ENCODE peak calls at places on chromosomes 5 and 9, in four cellular contexts. B, P, C and O are unnamed samples.
A peak's percentile ranks its signal among the peaks of the same experiment; 100 is the strongest.

GRCh38 chr9:97934321-97935115 is 3.5 kb downstream of the HEMGN start:
- DNase-seq in B (no peak), C (no peak), P (no peak), O (no peak)

GRCh38 chr5:124736814-124737186 is 9.6 kb downstream of the ZNF608 start:
- DNase-seq in B (no peak), P (no peak), C (no peak), O (no peak)

GRCh38 chr9:14213504-14213903 is 100.4 kb downstream of the NFIB start:
- DNase-seq in P (no peak), C (no peak), B (no peak), O (no peak)

GRCh38 chr5:135737701-135738563 is 96.5 kb upstream of the SLC25A48 start:
- DNase-seq in B (no peak), P (no peak), C (no peak), O (no peak)

GRCh38 chr9:116798521-116798920 is 111.4 kb downstream of the TRIM32 start:
- DNase-seq in C (no peak), P (no peak), B (no peak), O (no peak)

GRCh38 chr5:157828031-157828948 is 30.7 kb downstream of the CLINT1 start:
- DNase-seq in C (no peak), P (no peak), B (no peak), O (no peak)

GRCh38 chr5:132840896-132841818 is 10.7 kb upstream of the SHROOM1 start:
- DNase-seq in C (no peak), B (no peak), P (no peak), O (no peak)

GRCh38 chr5:172567294-172567693 is 73.8 kb upstream of the NEURL1B start:
- DNase-seq in P (no peak), B (peak; percentile 63), C (no peak), O (no peak)

GRCh38 chr5:124948754-124949275 is 202.4 kb upstream of the ZNF608 start:
- DNase-seq in C (no peak), B (no peak), P (no peak), O (no peak)

GRCh38 chr5:153135416-153135815 is 355.1 kb upstream of the GRIA1 start:
- DNase-seq in P (no peak), C (no peak), B (no peak), O (no peak)

GRCh38 chr9:105007143-105007542 is 79.2 kb upstream of the ABCA1 start:
- DNase-seq in P (peak; percentile 50), B (no peak), C (no peak), O (no peak)

GRCh38 chr5:131747180-131748105 is 49.4 kb downstream of the FNIP1 start:
- DNase-seq in C (no peak), B (no peak), P (no peak), O (peak; percentile 11)

GRCh38 chr5:154753792-154754191 is 1.4 kb upstream of the LARP1 start:
- DNase-seq in C (no peak), P (peak; percentile 62), B (peak; percentile 87), O (no peak)

GRCh38 chr5:119411935-119412623 is 40.2 kb upstream of the HSD17B4 start:
- DNase-seq in B (peak; percentile 78), P (peak; percentile 63), C (peak; percentile 52), O (peak; percentile 66)

GRCh38 chr5:42950466-42951168 is 89.5 kb downstream of the ANXA2R start:
- DNase-seq in C (peak; percentile 64), B (peak; percentile 88), P (peak; percentile 84), O (peak; percentile 90)

GRCh38 chr9:117276444-117276843 is 138.4 kb downstream of the ASTN2 start:
- DNase-seq in P (no peak), C (no peak), B (no peak), O (no peak)

GRCh38 chr9:97964901-97965300 is 18.2 kb upstream of the ANP32B start:
- DNase-seq in P (no peak), C (no peak), B (no peak), O (no peak)

GRCh38 chr9:27369591-27369990 is 72.6 kb upstream of the EQTN start:
- DNase-seq in C (no peak), B (no peak), P (no peak), O (no peak)

GRCh38 chr5:9861664-9862256 is 231.6 kb upstream of the TAS2R1 start:
- DNase-seq in C (no peak), P (no peak), B (no peak), O (no peak)

GRCh38 chr9:134947265-134947955 is 29.7 kb upstream of the FCN1 start:
- DNase-seq in P (no peak), B (peak; percentile 55), C (no peak), O (no peak)

GRCh38 chr5:65102826-65103673 is 334.3 kb downstream of the CWC27 start:
- DNase-seq in C (peak; percentile 19), B (peak; percentile 88), P (peak; percentile 70), O (peak; percentile 67)

GRCh38 chr5:39016587-39017275 is 57.5 kb downstream of the RICTOR start:
- DNase-seq in C (no peak), P (no peak), B (no peak), O (no peak)

GRCh38 chr5:115435776-115436712 is 108.5 kb downstream of the FEM1C start:
- DNase-seq in C (no peak), P (no peak), B (no peak), O (no peak)

GRCh38 chr5:125717209-125717608 is 706.0 kb upstream of the GRAMD2B start:
- DNase-seq in B (no peak), P (no peak), C (no peak), O (no peak)

GRCh38 chr5:131357739-131358561 is 94.1 kb downstream of the CDC42SE2 start:
- DNase-seq in B (no peak), P (no peak), C (no peak), O (no peak)

GRCh38 chr5:145479271-145479670 is 355.9 kb downstream of the PRELID2 start:
- DNase-seq in C (no peak), B (no peak), P (no peak), O (no peak)

GRCh38 chr9:133701321-133701980 is 36.7 kb downstream of the SARDH start:
- DNase-seq in B (peak; percentile 73), P (no peak), C (no peak), O (peak; percentile 73)

GRCh38 chr5:116363780-116364179 is 210.8 kb downstream of the SEMA6A start:
- DNase-seq in C (no peak), P (no peak), B (no peak), O (no peak)

GRCh38 chr5:106737111-106737510 is 933.6 kb downstream of the EFNA5 start:
- DNase-seq in C (no peak), P (no peak), B (no peak), O (no peak)

GRCh38 chr5:98975682-98976407 is 47.0 kb upstream of the CHD1 start:
- DNase-seq in C (no peak), P (no peak), B (no peak), O (no peak)

GRCh38 chr5:155052532-155052931 is 39.0 kb downstream of the KIF4B start:
- DNase-seq in C (no peak), P (no peak), B (no peak), O (no peak)

GRCh38 chr9:74770508-74771261 is 117.0 kb downstream of the TRPM6 start:
- DNase-seq in P (peak; percentile 16), C (no peak), B (no peak), O (peak; percentile 39)

GRCh38 chr9:4099961-4100360 is 199.9 kb downstream of the GLIS3 start:
- DNase-seq in B (no peak), P (no peak), C (no peak), O (no peak)

GRCh38 chr5:6905423-6905822 is 192.2 kb downstream of the TENT4A start:
- DNase-seq in P (no peak), B (no peak), C (no peak), O (no peak)

GRCh38 chr9:90003046-90003355 is 398.2 kb downstream of the GADD45G start:
- DNase-seq in B (no peak), P (no peak), C (no peak), O (no peak)

GRCh38 chr9:124164800-124165199 is 92.9 kb upstream of the NEK6 start:
- DNase-seq in P (no peak), B (no peak), C (no peak), O (no peak)

GRCh38 chr5:137666109-137666850 is 69.6 kb downstream of the KLHL3 start:
- DNase-seq in C (no peak), B (no peak), P (no peak), O (peak; percentile 47)

DNA sequence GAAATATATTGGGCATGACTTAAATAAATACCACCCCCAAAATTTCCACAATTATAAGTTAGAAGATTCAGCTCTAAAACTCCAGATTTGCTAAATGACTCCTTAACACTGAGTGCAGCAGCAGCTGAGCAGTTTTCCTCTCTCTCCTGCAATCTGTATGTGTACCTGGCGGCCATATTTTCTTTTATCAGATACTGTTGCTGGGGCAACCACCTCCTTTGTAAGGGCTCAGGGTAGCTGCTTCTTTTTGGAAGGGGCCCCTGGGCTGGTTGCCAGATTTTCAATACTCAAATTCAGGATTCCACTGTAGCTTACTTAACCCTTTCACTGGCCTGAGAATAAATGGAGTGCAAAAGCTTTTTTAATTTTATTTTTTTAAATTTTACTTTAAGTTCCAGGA is 197.0 kb downstream of the TAF11L14 start:
- DNase-seq in C (no peak), B (no peak), P (no peak), O (no peak)
- H3K9me3 ChIP-seq in C (no peaks in the 10 kb centered on the region), B (peaks cover 3% of the 10 kb centered on the region), P (no peaks in the 10 kb centered on the region), O (peaks cover 6% of the 10 kb centered on the region)

GRCh38 chr5:14202462-14202861 is 59.3 kb downstream of the TRIO start:
- DNase-seq in C (no peak), B (no peak), P (peak; percentile 19), O (no peak)

GRCh38 chr5:14206028-14206725 is 63.0 kb downstream of the TRIO start:
- DNase-seq in B (no peak), P (no peak), C (no peak), O (no peak)

GRCh38 chr5:14204011-14204670 is 61.0 kb downstream of the TRIO start:
- DNase-seq in B (no peak), C (no peak), P (no peak), O (no peak)

GRCh38 chr5:14201325-14202061 is 58.4 kb downstream of the TRIO start:
- DNase-seq in P (no peak), B (no peak), C (no peak), O (no peak)

GRCh38 chr5:14204785-14205321 is 61.7 kb downstream of the TRIO start:
- DNase-seq in C (no peak), B (no peak), P (peak; percentile 81), O (no peak)
- H3K4me3 ChIP-seq in C (no peak overlapping the region), B (no peak overlapping the region), P (no peak overlapping the region), O (no peak overlapping the region)

DNA sequence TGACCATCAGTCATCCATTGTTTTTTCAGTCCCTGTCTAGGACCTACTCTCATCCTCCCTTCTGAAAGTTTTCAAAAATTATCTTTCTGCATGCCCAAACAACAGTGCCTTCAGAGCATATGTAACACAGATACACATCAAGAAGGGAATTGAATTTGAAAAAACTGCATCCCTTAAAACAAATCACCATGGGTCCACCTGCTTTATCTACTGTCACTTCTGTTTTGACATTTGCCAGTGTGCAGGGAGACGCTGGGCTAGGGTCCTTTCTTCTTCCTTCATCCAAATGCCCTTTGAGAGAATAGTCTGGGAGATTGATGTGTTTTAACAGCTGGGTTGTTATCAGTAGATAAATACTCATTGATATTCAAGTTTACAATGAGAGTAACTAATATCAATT is 1630.1 kb downstream of the MAT2B start:
- DNase-seq in P (no peak), C (no peak), B (no peak), O (no peak)
- H3K9me3 ChIP-seq in P (no peaks in the 10 kb centered on the region), C (no peaks in the 10 kb centered on the region), B (no peaks in the 10 kb centered on the region), O (no peaks in the 10 kb centered on the region)

DNA sequence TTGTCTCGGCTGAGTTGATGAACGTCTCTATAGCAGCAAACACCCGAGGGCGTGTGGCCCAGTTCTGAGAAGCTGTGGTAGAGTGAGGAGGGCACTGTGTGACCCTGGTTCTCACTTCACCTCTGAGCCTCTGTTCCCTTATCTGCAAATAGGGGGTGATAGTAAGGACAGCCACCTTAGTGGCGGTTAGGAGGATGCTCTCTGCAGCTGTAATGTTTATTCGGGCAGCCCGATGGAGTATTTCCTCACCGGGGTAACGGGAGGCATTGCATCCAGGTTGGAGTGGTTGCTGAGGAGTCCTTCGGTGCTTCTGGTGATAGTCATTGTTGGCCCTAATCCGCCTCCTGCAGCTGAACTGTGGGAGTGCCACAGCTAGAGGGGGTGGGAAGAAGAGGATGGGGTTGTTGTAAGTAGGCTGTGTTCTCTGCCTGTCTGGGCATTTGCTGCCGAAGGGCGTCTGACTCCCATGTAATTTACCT is 13.9 kb downstream of the PRRC2B start:
- DNase-seq in B (no peak), C (peak; percentile 13), P (peak; percentile 34), O (peak; percentile 68)
- H3K4me3 ChIP-seq in B (no peak overlapping the region), C (peak overlapping the region; percentile 81), P (peak overlapping the region; percentile 19), O (no peak overlapping the region)